ENCODE peak calls at places on chromosomes 7 and 10, in nine cellular contexts. One of them, this sample, is unnamed.

GRCh38 chr7:31991846-31992245 is 78.4 kb downstream of the PDE1C start:
- DNase-seq in sigmoid colon: no peak
- DNase-seq in NCI-H1092: no peak
- DNase-seq in IMR-90: peak; percentile 40
- DNase-seq in DMS153: no peak
- DNase-seq in NCI-H526 treated with DMSO at 0.1 percent for 48 hours: no peak
- DNase-seq in H4: no peak
- DNase-seq in EL: peak; percentile 59
- DNase-seq in occipital lobe: no peak
- DNase-seq in this sample: peak; percentile 34

GRCh38 chr10:86203162-86203905 is 163.3 kb downstream of the GRID1 start:
- DNase-seq in sigmoid colon: peak; percentile 30
- DNase-seq in NCI-H1092: no peak
- DNase-seq in IMR-90: peak; percentile 10
- DNase-seq in DMS153: no peak
- DNase-seq in NCI-H526 treated with DMSO at 0.1 percent for 48 hours: no peak
- DNase-seq in H4: no peak
- DNase-seq in EL: no peak
- DNase-seq in occipital lobe: no peak
- DNase-seq in this sample: peak; percentile 71

GRCh38 chr7:89003619-89003956 is 208.1 kb upstream of the TEX47 start:
- DNase-seq in sigmoid colon: no peak
- DNase-seq in NCI-H1092: no peak
- DNase-seq in IMR-90: no peak
- DNase-seq in DMS153: no peak
- DNase-seq in NCI-H526 treated with DMSO at 0.1 percent for 48 hours: no peak
- DNase-seq in H4: no peak
- DNase-seq in EL: no peak
- DNase-seq in occipital lobe: no peak
- DNase-seq in this sample: no peak

GRCh38 chr10:11110499-11110898 is 92.8 kb downstream of the CELF2 start:
- DNase-seq in sigmoid colon: peak; percentile 71
- DNase-seq in NCI-H1092: no peak
- DNase-seq in IMR-90: no peak
- DNase-seq in DMS153: no peak
- DNase-seq in NCI-H526 treated with DMSO at 0.1 percent for 48 hours: no peak
- DNase-seq in H4: no peak
- DNase-seq in EL: no peak
- DNase-seq in occipital lobe: no peak
- DNase-seq in this sample: peak; percentile 55

GRCh38 chr10:131158695-131159094 is 152.8 kb downstream of the TCERG1L start:
- DNase-seq in sigmoid colon: no peak
- DNase-seq in NCI-H1092: no peak
- DNase-seq in IMR-90: no peak
- DNase-seq in DMS153: no peak
- DNase-seq in NCI-H526 treated with DMSO at 0.1 percent for 48 hours: no peak
- DNase-seq in H4: no peak
- DNase-seq in EL: no peak
- DNase-seq in occipital lobe: no peak
- DNase-seq in this sample: no peak

GRCh38 chr7:112665709-112666108 is 124.5 kb downstream of the TMEM168 start:
- DNase-seq in sigmoid colon: no peak
- DNase-seq in NCI-H1092: no peak
- DNase-seq in IMR-90: peak; percentile 8
- DNase-seq in DMS153: no peak
- DNase-seq in NCI-H526 treated with DMSO at 0.1 percent for 48 hours: peak; percentile 14
- DNase-seq in H4: no peak
- DNase-seq in EL: no peak
- DNase-seq in occipital lobe: no peak
- DNase-seq in this sample: peak; percentile 21

GRCh38 chr7:133572087-133572486 is 319.2 kb downstream of the EXOC4 start:
- DNase-seq in sigmoid colon: no peak
- DNase-seq in NCI-H1092: no peak
- DNase-seq in IMR-90: no peak
- DNase-seq in DMS153: no peak
- DNase-seq in NCI-H526 treated with DMSO at 0.1 percent for 48 hours: no peak
- DNase-seq in H4: no peak
- DNase-seq in EL: no peak
- DNase-seq in occipital lobe: no peak
- DNase-seq in this sample: peak; percentile 6

GRCh38 chr10:95474228-95475002 is 86.8 kb downstream of the SORBS1 start:
- DNase-seq in sigmoid colon: no peak
- DNase-seq in NCI-H1092: peak; percentile 11
- DNase-seq in IMR-90: no peak
- DNase-seq in DMS153: peak; percentile 52
- DNase-seq in NCI-H526 treated with DMSO at 0.1 percent for 48 hours: no peak
- DNase-seq in H4: no peak
- DNase-seq in EL: no peak
- DNase-seq in occipital lobe: no peak
- DNase-seq in this sample: no peak

GRCh38 chr10:121771957-121772356 is 155.9 kb downstream of the ATE1 start:
- DNase-seq in sigmoid colon: no peak
- DNase-seq in NCI-H1092: no peak
- DNase-seq in IMR-90: no peak
- DNase-seq in DMS153: no peak
- DNase-seq in NCI-H526 treated with DMSO at 0.1 percent for 48 hours: no peak
- DNase-seq in H4: no peak
- DNase-seq in EL: peak; percentile 30
- DNase-seq in occipital lobe: no peak
- DNase-seq in this sample: no peak

GRCh38 chr10:9615179-9615578 is 1402.5 kb upstream of the CELF2 start:
- DNase-seq in sigmoid colon: no peak
- DNase-seq in NCI-H1092: no peak
- DNase-seq in IMR-90: peak; percentile 22
- DNase-seq in DMS153: no peak
- DNase-seq in NCI-H526 treated with DMSO at 0.1 percent for 48 hours: no peak
- DNase-seq in H4: peak; percentile 59
- DNase-seq in EL: peak; percentile 40
- DNase-seq in occipital lobe: no peak
- DNase-seq in this sample: peak; percentile 23

GRCh38 chr7:132776105-132776504 is 199.8 kb upstream of the PLXNA4 start:
- DNase-seq in sigmoid colon: no peak
- DNase-seq in NCI-H1092: no peak
- DNase-seq in IMR-90: no peak
- DNase-seq in DMS153: no peak
- DNase-seq in NCI-H526 treated with DMSO at 0.1 percent for 48 hours: no peak
- DNase-seq in H4: no peak
- DNase-seq in EL: no peak
- DNase-seq in occipital lobe: no peak
- DNase-seq in this sample: no peak

GRCh38 chr7:18458830-18459229 is 36.7 kb upstream of the HDAC9 start:
- DNase-seq in sigmoid colon: no peak
- DNase-seq in NCI-H1092: no peak
- DNase-seq in IMR-90: no peak
- DNase-seq in DMS153: no peak
- DNase-seq in NCI-H526 treated with DMSO at 0.1 percent for 48 hours: no peak
- DNase-seq in H4: peak; percentile 55
- DNase-seq in EL: peak; percentile 12
- DNase-seq in occipital lobe: no peak
- DNase-seq in this sample: peak; percentile 35

GRCh38 chr10:27890971-27891370 is 107.9 kb downstream of the ODAD2 start:
- DNase-seq in sigmoid colon: no peak
- DNase-seq in NCI-H1092: no peak
- DNase-seq in IMR-90: no peak
- DNase-seq in DMS153: no peak
- DNase-seq in NCI-H526 treated with DMSO at 0.1 percent for 48 hours: no peak
- DNase-seq in H4: peak; percentile 3
- DNase-seq in EL: no peak
- DNase-seq in occipital lobe: no peak
- DNase-seq in this sample: peak; percentile 20

GRCh38 chr7:2016761-2017482 is 215.8 kb downstream of the MAD1L1 start:
- DNase-seq in sigmoid colon: peak; percentile 46
- DNase-seq in NCI-H1092: no peak
- DNase-seq in IMR-90: no peak
- DNase-seq in DMS153: peak; percentile 88
- DNase-seq in NCI-H526 treated with DMSO at 0.1 percent for 48 hours: no peak
- DNase-seq in H4: no peak
- DNase-seq in EL: no peak
- DNase-seq in occipital lobe: no peak
- DNase-seq in this sample: no peak

GRCh38 chr10:102064868-102065560 is at the start of gene HPS6:
- DNase-seq in sigmoid colon: peak; percentile 95
- DNase-seq in NCI-H1092: peak; percentile 57
- DNase-seq in IMR-90: peak; percentile 84
- DNase-seq in DMS153: peak; percentile 87
- DNase-seq in NCI-H526 treated with DMSO at 0.1 percent for 48 hours: peak; percentile 54
- DNase-seq in H4: peak; percentile 84
- DNase-seq in EL: peak; percentile 91
- DNase-seq in occipital lobe: peak; percentile 78
- DNase-seq in this sample: peak; percentile 96

GRCh38 chr7:146115665-146116451 is 743 bp upstream of the CNTNAP2 start:
- DNase-seq in sigmoid colon: no peak
- DNase-seq in NCI-H1092: peak; percentile 56
- DNase-seq in IMR-90: no peak
- DNase-seq in DMS153: peak; percentile 62
- DNase-seq in NCI-H526 treated with DMSO at 0.1 percent for 48 hours: no peak
- DNase-seq in H4: peak; percentile 64
- DNase-seq in EL: no peak
- DNase-seq in occipital lobe: peak; percentile 77
- DNase-seq in this sample: peak; percentile 86

GRCh38 chr10:3071405-3072198 is 4.3 kb downstream of the PFKP start:
- DNase-seq in sigmoid colon: no peak
- DNase-seq in NCI-H1092: no peak
- DNase-seq in IMR-90: peak; percentile 96
- DNase-seq in DMS153: no peak
- DNase-seq in NCI-H526 treated with DMSO at 0.1 percent for 48 hours: no peak
- DNase-seq in H4: peak; percentile 82
- DNase-seq in EL: peak; percentile 80
- DNase-seq in occipital lobe: no peak
- DNase-seq in this sample: peak; percentile 87

GRCh38 chr10:72074413-72075183 is 13.8 kb downstream of the SPOCK2 start:
- DNase-seq in sigmoid colon: no peak
- DNase-seq in NCI-H1092: no peak
- DNase-seq in IMR-90: no peak
- DNase-seq in DMS153: no peak
- DNase-seq in NCI-H526 treated with DMSO at 0.1 percent for 48 hours: no peak
- DNase-seq in H4: no peak
- DNase-seq in EL: no peak
- DNase-seq in occipital lobe: no peak
- DNase-seq in this sample: no peak

GRCh38 chr7:30692882-30693281 is 10.6 kb upstream of the CRHR2 start:
- DNase-seq in sigmoid colon: no peak
- DNase-seq in NCI-H1092: no peak
- DNase-seq in IMR-90: no peak
- DNase-seq in DMS153: no peak
- DNase-seq in NCI-H526 treated with DMSO at 0.1 percent for 48 hours: no peak
- DNase-seq in H4: no peak
- DNase-seq in EL: no peak
- DNase-seq in occipital lobe: no peak
- DNase-seq in this sample: no peak

GRCh38 chr10:112340601-112341000 is 33.3 kb upstream of the ACSL5 start:
- DNase-seq in sigmoid colon: no peak
- DNase-seq in NCI-H1092: no peak
- DNase-seq in IMR-90: no peak
- DNase-seq in DMS153: no peak
- DNase-seq in NCI-H526 treated with DMSO at 0.1 percent for 48 hours: no peak
- DNase-seq in H4: no peak
- DNase-seq in EL: no peak
- DNase-seq in occipital lobe: no peak
- DNase-seq in this sample: no peak

GRCh38 chr10:54947605-54948004 is 146.6 kb upstream of the PCDH15 start:
- DNase-seq in sigmoid colon: no peak
- DNase-seq in NCI-H1092: no peak
- DNase-seq in IMR-90: no peak
- DNase-seq in DMS153: no peak
- DNase-seq in NCI-H526 treated with DMSO at 0.1 percent for 48 hours: no peak
- DNase-seq in H4: no peak
- DNase-seq in EL: no peak
- DNase-seq in occipital lobe: no peak
- DNase-seq in this sample: no peak

GRCh38 chr10:113126506-113127192 is 176.6 kb downstream of the TCF7L2 start:
- DNase-seq in sigmoid colon: peak; percentile 86
- DNase-seq in NCI-H1092: peak; percentile 53
- DNase-seq in IMR-90: peak; percentile 76
- DNase-seq in DMS153: peak; percentile 30
- DNase-seq in NCI-H526 treated with DMSO at 0.1 percent for 48 hours: peak; percentile 39
- DNase-seq in H4: peak; percentile 60
- DNase-seq in EL: peak; percentile 80
- DNase-seq in occipital lobe: peak; percentile 53
- DNase-seq in this sample: peak; percentile 94

This sample was measured in astrocyte of the hippocampus.